ENCODE peak calls at places on chromosome 7, in four cellular contexts. P is K562, Q is GM12878, Z is GM12891. U is an unnamed sample.
A peak's percentile ranks its signal among the peaks of the same experiment; 100 is the strongest.

GRCh38 chr7:115634633-115635032 is 395.9 kb downstream of the TFEC start:
- DNase-seq in P (no peak), Z (no peak), Q (no peak), U (no peak)

GRCh38 chr7:15571303-15571878 is 9.6 kb upstream of the AGMO start:
- DNase-seq in Q (no peak), Z (no peak), P (no peak), U (no peak)

GRCh38 chr7:106217089-106217542 is 67.7 kb downstream of the NAMPT start:
- DNase-seq in Q (no peak), Z (no peak), P (peak; percentile 23), U (no peak)

GRCh38 chr7:102279537-102280400 is 6.9 kb upstream of the SH2B2 start:
- DNase-seq in P (peak; percentile 83), Z (peak; percentile 86), Q (no peak), U (no peak)

GRCh38 chr7:149790146-149790548 is 16.8 kb upstream of the ZNF467 start:
- DNase-seq in Z (peak; percentile 63), P (peak; percentile 85), Q (no peak), U (no peak)

GRCh38 chr7:95999481-95999880 is 227.1 kb downstream of the DYNC1I1 start:
- DNase-seq in Q (no peak), P (no peak), Z (no peak), U (no peak)

GRCh38 chr7:55476071-55476803 is 96.1 kb downstream of the VOPP1 start:
- DNase-seq in Q (no peak), P (no peak), Z (no peak), U (no peak)

GRCh38 chr7:4700577-4701235 is 18.6 kb downstream of the FOXK1 start:
- DNase-seq in Z (no peak), Q (no peak), P (peak; percentile 38), U (no peak)

GRCh38 chr7:50657341-50657873 is 92.2 kb upstream of the DDC start:
- DNase-seq in P (no peak), Q (no peak), Z (no peak), U (no peak)

GRCh38 chr7:77907281-77907680 is 108.7 kb downstream of the PHTF2 start:
- DNase-seq in Q (no peak), Z (no peak), P (no peak), U (no peak)

GRCh38 chr7:67364441-67365017 is 367.9 kb downstream of the TYW1 start:
- DNase-seq in P (no peak), Q (no peak), Z (no peak), U (no peak)

GRCh38 chr7:40826419-40827216 is 691.8 kb downstream of the SUGCT start:
- DNase-seq in Z (no peak), P (no peak), Q (no peak), U (no peak)

GRCh38 chr7:68176974-68177373 is 1180.3 kb downstream of the TYW1 start:
- DNase-seq in Q (no peak), P (peak; percentile 80), Z (peak; percentile 23), U (peak; percentile 3)

GRCh38 chr7:46247622-46248181 is 326.6 kb upstream of the IGFBP3 start:
- DNase-seq in P (no peak), Z (no peak), Q (no peak), U (no peak)

GRCh38 chr7:33932221-33932620 is 26.9 kb downstream of the BMPER start:
- DNase-seq in Z (no peak), P (no peak), Q (no peak), U (no peak)
- TF ChIP-seq SPI1 in Z (no peak), P (no peak), Q (no peak), U (no peak)

DNA sequence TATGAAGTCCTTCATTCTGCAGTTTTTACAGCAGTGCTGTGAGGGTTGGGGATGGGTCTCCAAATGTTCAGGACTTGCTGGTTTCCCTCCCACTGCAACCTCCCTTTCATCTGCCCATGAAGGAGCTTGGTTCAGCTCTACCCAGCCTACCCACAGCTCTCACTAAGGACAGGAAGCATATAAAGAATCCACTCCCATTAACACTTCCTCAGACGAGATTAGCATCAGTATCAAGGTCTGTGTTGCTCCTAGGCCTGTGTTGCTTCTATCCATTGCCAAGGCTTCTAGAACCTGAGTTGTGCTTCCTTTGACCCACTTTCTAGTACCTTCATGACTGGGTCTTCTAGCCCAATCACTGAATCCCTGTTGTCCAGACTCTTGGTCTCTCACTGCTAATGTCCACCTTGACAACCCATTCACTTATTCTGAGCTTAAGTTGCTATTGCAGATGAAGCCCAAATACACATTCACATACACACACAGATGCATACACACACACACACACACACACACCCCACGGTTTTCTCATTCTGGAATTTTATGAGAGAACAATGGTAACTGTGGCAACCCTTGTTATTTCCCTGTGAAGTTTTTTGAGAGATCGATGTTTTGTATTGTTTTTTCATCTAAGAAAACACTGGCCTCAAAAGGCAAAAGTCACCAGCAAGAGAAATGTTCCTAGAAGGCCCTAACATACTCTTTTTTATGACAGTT is 248.1 kb downstream of the MTERF1 start:
- DNase-seq in Z (no peak), P (no peak), Q (no peak), U (no peak)
- TF ChIP-seq SPI1 in Z (no peak), P (no peak), Q (no peak), U (no peak)

DNA sequence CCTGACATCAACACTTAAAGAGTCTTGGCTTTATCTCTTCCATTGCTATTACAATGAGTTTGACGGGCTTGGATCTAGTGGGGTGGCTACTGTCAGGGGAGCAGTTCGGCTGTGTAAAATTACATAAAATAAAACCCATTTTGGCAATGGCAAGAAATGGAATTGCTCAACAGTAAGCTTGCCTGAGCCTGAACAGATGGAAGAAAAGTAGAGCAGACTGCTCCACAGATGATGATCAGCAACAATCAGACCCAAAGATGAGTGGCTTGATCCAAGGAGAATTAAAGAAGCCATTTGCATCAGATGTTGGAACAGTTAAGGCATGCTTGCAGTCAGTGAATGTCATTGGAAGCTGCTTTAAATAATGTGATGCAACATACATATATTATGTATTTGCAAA is 256.6 kb upstream of the SMIM30 start:
- DNase-seq in P (no peak), Q (no peak), Z (no peak), U (no peak)
- TF ChIP-seq SPI1 in P (no peak), Q (no peak), Z (no peak), U (no peak)

GRCh38 chr7:100053201-100053600 is 3.6 kb downstream of the ZSCAN21 start:
- DNase-seq in P (peak; percentile 63), Q (no peak), Z (peak; percentile 26), U (peak; percentile 62)
- TF ChIP-seq SPI1 in P (no peak), Q (no peak), Z (no peak), U (no peak)

GRCh38 chr7:157613575-157614322 is 276.9 kb downstream of the DNAJB6 start:
- DNase-seq in Z (no peak), Q (no peak), P (no peak), U (no peak)

GRCh38 chr7:157614457-157615020 is 277.7 kb downstream of the DNAJB6 start:
- DNase-seq in Q (no peak), Z (no peak), P (no peak), U (no peak)

GRCh38 chr7:157611341-157611740 is 274.5 kb downstream of the DNAJB6 start:
- DNase-seq in Z (no peak), Q (no peak), P (no peak), U (no peak)

GRCh38 chr7:157612009-157612663 is 275.3 kb downstream of the DNAJB6 start:
- DNase-seq in Q (no peak), P (no peak), Z (no peak), U (no peak)

GRCh38 chr7:157612664-157613561 is 276.1 kb downstream of the DNAJB6 start:
- DNase-seq in Q (no peak), Z (peak; percentile 41), P (no peak), U (peak; percentile 35)
- TF ChIP-seq SPI1 in Q (no peak), Z (no peak), P (no peak), U (peak; percentile 50)